ENCODE peak calls at places on chromosomes 5 and 9, in four cellular contexts. One of them, this sample, is unnamed.

GRCh38 chr5:39716532-39716971 is 291.8 kb upstream of the DAB2 start:
- DNase-seq in endothelial cell: peak
- DNase-seq in omental fat pad: no peak
- DNase-seq in WERI-Rb-1: peak
- DNase-seq in this sample: peak

GRCh38 chr9:87545858-87546257 is 48.2 kb downstream of the DAPK1 start:
- DNase-seq in endothelial cell: no peak
- DNase-seq in WERI-Rb-1: no peak
- DNase-seq in omental fat pad: no peak
- DNase-seq in this sample: no peak

GRCh38 chr5:1515921-1516571 is 7.7 kb downstream of the LPCAT1 start:
- DNase-seq in omental fat pad: peak
- DNase-seq in endothelial cell: no peak
- DNase-seq in WERI-Rb-1: peak
- DNase-seq in this sample: no peak

GRCh38 chr9:6610073-6610472 is 35.5 kb downstream of the GLDC start:
- DNase-seq in omental fat pad: no peak
- DNase-seq in WERI-Rb-1: no peak
- DNase-seq in endothelial cell: no peak
- DNase-seq in this sample: no peak

GRCh38 chr5:139312075-139312474 is 18.5 kb downstream of the MATR3 start:
- DNase-seq in endothelial cell: no peak
- DNase-seq in WERI-Rb-1: no peak
- DNase-seq in omental fat pad: no peak
- DNase-seq in this sample: no peak

GRCh38 chr9:4781408-4781807 is 11.3 kb upstream of the RCL1 start:
- DNase-seq in omental fat pad: no peak
- DNase-seq in endothelial cell: no peak
- DNase-seq in WERI-Rb-1: no peak
- DNase-seq in this sample: no peak

GRCh38 chr9:80605129-80605528 is 1033.4 kb downstream of the TLE4 start:
- DNase-seq in endothelial cell: no peak
- DNase-seq in omental fat pad: no peak
- DNase-seq in WERI-Rb-1: no peak
- DNase-seq in this sample: no peak

GRCh38 chr9:4297795-4298254 is 2.0 kb downstream of the GLIS3 start:
- DNase-seq in endothelial cell: peak
- DNase-seq in omental fat pad: peak
- DNase-seq in WERI-Rb-1: peak
- DNase-seq in this sample: peak

GRCh38 chr5:92527311-92528078 is 1053.5 kb downstream of the NR2F1-AS1 start:
- DNase-seq in omental fat pad: no peak
- DNase-seq in WERI-Rb-1: no peak
- DNase-seq in endothelial cell: no peak
- DNase-seq in this sample: no peak

GRCh38 chr9:107707419-107707837 is 217.9 kb upstream of the KLF4 start:
- DNase-seq in endothelial cell: no peak
- DNase-seq in omental fat pad: no peak
- DNase-seq in WERI-Rb-1: no peak
- DNase-seq in this sample: no peak

GRCh38 chr9:91117959-91118651 is 243.6 kb downstream of the AUH start:
- DNase-seq in omental fat pad: peak
- DNase-seq in WERI-Rb-1: peak
- DNase-seq in endothelial cell: no peak
- DNase-seq in this sample: no peak

GRCh38 chr5:89265511-89266169 is 382.7 kb upstream of the MEF2C start:
- DNase-seq in omental fat pad: no peak
- DNase-seq in WERI-Rb-1: no peak
- DNase-seq in endothelial cell: no peak
- DNase-seq in this sample: no peak

GRCh38 chr9:134602547-134603362 is 38.8 kb upstream of the COL5A1 start:
- DNase-seq in omental fat pad: no peak
- DNase-seq in WERI-Rb-1: no peak
- DNase-seq in endothelial cell: peak
- DNase-seq in this sample: no peak

GRCh38 chr9:134735441-134736175 is 94.0 kb downstream of the COL5A1 start:
- DNase-seq in endothelial cell: no peak
- DNase-seq in WERI-Rb-1: peak
- DNase-seq in omental fat pad: no peak
- DNase-seq in this sample: no peak

GRCh38 chr5:10564838-10565784 is 1.2 kb downstream of the ANKRD33B start:
- DNase-seq in endothelial cell: peak
- DNase-seq in omental fat pad: no peak
- DNase-seq in WERI-Rb-1: peak
- DNase-seq in this sample: no peak

GRCh38 chr5:76363385-76364261 is 39.5 kb upstream of the IQGAP2 start:
- DNase-seq in endothelial cell: no peak
- DNase-seq in WERI-Rb-1: no peak
- DNase-seq in omental fat pad: no peak
- DNase-seq in this sample: no peak

GRCh38 chr5:138962619-138963370 is 87.7 kb upstream of the LRRTM2 start:
- DNase-seq in omental fat pad: no peak
- DNase-seq in WERI-Rb-1: no peak
- DNase-seq in endothelial cell: no peak
- DNase-seq in this sample: no peak

GRCh38 chr9:133359420-133360175 is 3.2 kb downstream of the SURF2 start:
- DNase-seq in WERI-Rb-1: peak
- DNase-seq in endothelial cell: peak
- DNase-seq in omental fat pad: no peak
- DNase-seq in this sample: no peak
- TF ChIP-seq CTCF in WERI-Rb-1: peak
- TF ChIP-seq CTCF in endothelial cell: no peak
- TF ChIP-seq CTCF in omental fat pad: no peak
- TF ChIP-seq CTCF in this sample: peak

GRCh38 chr9:378263-378662 is 163.6 kb downstream of the DOCK8 start:
- DNase-seq in WERI-Rb-1: no peak
- DNase-seq in endothelial cell: no peak
- DNase-seq in omental fat pad: no peak
- DNase-seq in this sample: no peak
- TF ChIP-seq CTCF in WERI-Rb-1: no peak
- TF ChIP-seq CTCF in endothelial cell: no peak
- TF ChIP-seq CTCF in omental fat pad: no peak
- TF ChIP-seq CTCF in this sample: no peak

GRCh38 chr5:43631182-43631910 is 28.4 kb downstream of the NNT start:
- DNase-seq in omental fat pad: no peak
- DNase-seq in WERI-Rb-1: peak
- DNase-seq in endothelial cell: peak
- DNase-seq in this sample: peak
- TF ChIP-seq CTCF in omental fat pad: no peak
- TF ChIP-seq CTCF in WERI-Rb-1: peak
- TF ChIP-seq CTCF in endothelial cell: peak
- TF ChIP-seq CTCF in this sample: peak

GRCh38 chr5:135821061-135821781 is 13.2 kb upstream of the SLC25A48 start:
- DNase-seq in WERI-Rb-1: no peak
- DNase-seq in omental fat pad: no peak
- DNase-seq in endothelial cell: no peak
- DNase-seq in this sample: no peak
- TF ChIP-seq CTCF in WERI-Rb-1: no peak
- TF ChIP-seq CTCF in omental fat pad: no peak
- TF ChIP-seq CTCF in endothelial cell: no peak
- TF ChIP-seq CTCF in this sample: no peak

DNA sequence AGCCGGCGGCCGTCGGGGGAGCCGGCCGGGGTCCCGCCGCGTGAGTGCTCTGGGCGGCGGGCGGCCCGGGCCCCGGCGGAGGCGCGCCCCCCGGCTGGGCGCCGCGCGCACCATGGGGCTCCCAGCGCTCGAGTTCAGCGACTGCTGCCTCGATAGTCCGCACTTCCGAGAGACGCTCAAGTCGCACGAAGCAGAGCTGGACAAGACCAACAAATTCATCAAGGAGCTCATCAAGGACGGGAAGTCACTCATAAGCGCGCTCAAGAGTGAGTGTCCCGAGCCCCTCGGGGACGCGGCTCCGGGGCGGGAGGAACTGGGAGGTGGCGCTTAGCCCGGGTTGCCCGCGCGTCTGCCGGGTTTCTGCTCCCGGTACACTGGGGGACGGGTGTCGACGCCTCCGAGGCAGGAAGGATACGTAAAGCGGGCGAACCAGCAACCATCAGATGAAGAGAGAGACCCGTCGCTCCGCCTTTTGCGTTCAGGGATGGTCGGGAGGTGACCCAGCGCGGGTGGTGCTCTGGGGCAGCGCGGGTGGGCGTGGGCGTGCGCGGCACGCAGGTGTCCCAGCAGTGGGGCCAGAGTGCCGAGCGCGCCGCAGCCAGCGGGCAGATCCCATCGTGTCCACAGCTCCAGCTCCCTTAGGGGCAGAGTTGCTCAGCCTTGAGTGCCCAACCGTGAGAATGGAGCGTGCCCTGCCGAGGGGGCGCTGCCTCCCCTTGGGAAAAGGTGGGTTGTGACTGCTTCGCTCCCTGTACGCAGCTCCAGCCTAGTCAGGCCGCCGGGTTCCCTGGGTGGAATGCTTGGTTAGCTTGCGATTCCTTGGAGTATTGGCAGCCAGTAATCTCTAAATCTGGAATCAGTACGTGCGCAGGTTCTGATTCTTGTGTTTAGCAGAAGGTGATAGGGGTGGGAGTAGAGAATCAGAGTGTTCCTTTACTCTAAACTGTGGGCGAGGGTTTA is 753 bp downstream of the ARHGAP26 start:
- DNase-seq in WERI-Rb-1: peak
- DNase-seq in endothelial cell: peak
- DNase-seq in omental fat pad: no peak
- DNase-seq in this sample: peak
- TF ChIP-seq CTCF in WERI-Rb-1: peak
- TF ChIP-seq CTCF in endothelial cell: no peak
- TF ChIP-seq CTCF in omental fat pad: no peak
- TF ChIP-seq CTCF in this sample: no peak

GRCh38 chr9:20292002-20292401 is 330.3 kb downstream of the MLLT3 start:
- DNase-seq in WERI-Rb-1: no peak
- DNase-seq in endothelial cell: no peak
- DNase-seq in omental fat pad: no peak
- DNase-seq in this sample: no peak
- TF ChIP-seq CTCF in WERI-Rb-1: peak
- TF ChIP-seq CTCF in endothelial cell: no peak
- TF ChIP-seq CTCF in omental fat pad: no peak
- TF ChIP-seq CTCF in this sample: no peak

DNA sequence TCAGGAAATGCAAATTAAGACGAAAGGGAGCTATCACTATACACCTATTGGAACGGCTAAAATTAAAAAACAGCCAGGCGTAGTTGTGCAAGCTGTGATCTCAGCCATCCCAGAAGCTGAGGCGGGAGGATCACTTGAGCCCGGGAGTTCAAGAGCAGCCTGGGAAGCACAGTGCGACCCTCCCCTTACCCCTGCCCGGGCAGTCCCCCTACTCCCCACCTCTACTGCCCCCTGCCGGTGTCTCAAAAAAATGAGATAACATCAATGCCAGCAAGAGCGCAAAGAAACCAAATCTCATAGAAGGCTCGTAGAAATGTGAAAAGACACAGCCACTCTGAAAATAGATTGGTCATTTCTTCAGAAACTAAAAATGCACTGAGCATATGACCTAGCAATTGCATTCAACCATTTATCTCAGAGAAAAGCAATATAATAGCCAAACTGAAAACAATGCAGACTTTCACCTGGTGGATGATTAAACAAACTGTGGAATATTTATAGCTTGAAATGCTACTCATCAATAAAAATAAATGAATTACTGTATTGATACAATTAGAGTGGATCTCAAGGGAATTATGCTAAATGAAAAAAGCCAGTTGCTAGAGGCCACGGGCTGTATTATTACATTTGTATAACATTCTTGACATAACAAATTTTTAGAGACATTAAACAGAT is 20.6 kb downstream of the OR2V2 start:
- DNase-seq in omental fat pad: no peak
- DNase-seq in WERI-Rb-1: peak
- DNase-seq in endothelial cell: peak
- DNase-seq in this sample: no peak
- TF ChIP-seq CTCF in omental fat pad: no peak
- TF ChIP-seq CTCF in WERI-Rb-1: peak
- TF ChIP-seq CTCF in endothelial cell: peak
- TF ChIP-seq CTCF in this sample: peak

GRCh38 chr5:21573915-21574314 is 1279.2 kb downstream of the CDH12 start:
- DNase-seq in WERI-Rb-1: no peak
- DNase-seq in omental fat pad: no peak
- DNase-seq in endothelial cell: no peak
- DNase-seq in this sample: no peak
- TF ChIP-seq CTCF in WERI-Rb-1: no peak
- TF ChIP-seq CTCF in omental fat pad: no peak
- TF ChIP-seq CTCF in endothelial cell: no peak
- TF ChIP-seq CTCF in this sample: no peak